ENCODE peak calls at places on chromosomes 1 and 21, in five cellular contexts. One of them, this sample, is unnamed. For H3K4me1, the result is how much of the 10 kb centered on the place peaks cover.

GRCh38 chr1:43414634-43415223 is 25.0 kb downstream of the SZT2 start:
- DNase-seq in sigmoid colon: no peak
- DNase-seq in CD4-positive, alpha-beta memory T cell: peak
- DNase-seq in GM23248: peak
- DNase-seq in psoas muscle: peak
- DNase-seq in this sample: peak

GRCh38 chr1:169739980-169740379 is 6.1 kb upstream of the SELE start:
- DNase-seq in CD4-positive, alpha-beta memory T cell: no peak
- DNase-seq in psoas muscle: no peak
- DNase-seq in GM23248: no peak
- DNase-seq in sigmoid colon: no peak
- DNase-seq in this sample: no peak

GRCh38 chr1:56506951-56507437 is 72.4 kb downstream of the PLPP3 start:
- DNase-seq in sigmoid colon: no peak
- DNase-seq in CD4-positive, alpha-beta memory T cell: no peak
- DNase-seq in psoas muscle: no peak
- DNase-seq in GM23248: no peak
- DNase-seq in this sample: no peak

GRCh38 chr1:68438310-68438709 is 11.4 kb downstream of the RPE65 start:
- DNase-seq in psoas muscle: no peak
- DNase-seq in sigmoid colon: no peak
- DNase-seq in CD4-positive, alpha-beta memory T cell: no peak
- DNase-seq in GM23248: no peak
- DNase-seq in this sample: no peak

GRCh38 chr1:84711091-84711490 is 20.8 kb upstream of the SSX2IP start:
- DNase-seq in GM23248: no peak
- DNase-seq in CD4-positive, alpha-beta memory T cell: no peak
- DNase-seq in psoas muscle: no peak
- DNase-seq in sigmoid colon: no peak
- DNase-seq in this sample: no peak

GRCh38 chr1:174301295-174302077 is 142.2 kb downstream of the RABGAP1L start:
- DNase-seq in psoas muscle: no peak
- DNase-seq in sigmoid colon: no peak
- DNase-seq in GM23248: no peak
- DNase-seq in CD4-positive, alpha-beta memory T cell: no peak
- DNase-seq in this sample: no peak

GRCh38 chr1:248856176-248856575 is 2.7 kb downstream of the ZNF692 start:
- DNase-seq in psoas muscle: no peak
- DNase-seq in CD4-positive, alpha-beta memory T cell: no peak
- DNase-seq in sigmoid colon: no peak
- DNase-seq in GM23248: no peak
- DNase-seq in this sample: no peak

GRCh38 chr1:46315669-46316403 is 12.3 kb downstream of the UQCRH start:
- DNase-seq in CD4-positive, alpha-beta memory T cell: no peak
- DNase-seq in psoas muscle: no peak
- DNase-seq in GM23248: peak
- DNase-seq in sigmoid colon: no peak
- DNase-seq in this sample: no peak

GRCh38 chr1:8671313-8671917 is 146.0 kb downstream of the RERE start:
- DNase-seq in GM23248: peak
- DNase-seq in sigmoid colon: peak
- DNase-seq in CD4-positive, alpha-beta memory T cell: peak
- DNase-seq in psoas muscle: no peak
- DNase-seq in this sample: peak

GRCh38 chr21:45592208-45592619 is 50.0 kb upstream of the SLC19A1 start:
- DNase-seq in GM23248: no peak
- DNase-seq in sigmoid colon: peak
- DNase-seq in psoas muscle: no peak
- DNase-seq in CD4-positive, alpha-beta memory T cell: peak
- DNase-seq in this sample: no peak

GRCh38 chr21:41509733-41510132 is 1.8 kb upstream of the TMPRSS2 start:
- DNase-seq in GM23248: no peak
- DNase-seq in psoas muscle: no peak
- DNase-seq in sigmoid colon: no peak
- DNase-seq in CD4-positive, alpha-beta memory T cell: no peak
- DNase-seq in this sample: no peak

GRCh38 chr1:115647000-115647399 is 5.2 kb downstream of the VANGL1 start:
- DNase-seq in psoas muscle: no peak
- DNase-seq in CD4-positive, alpha-beta memory T cell: no peak
- DNase-seq in GM23248: no peak
- DNase-seq in sigmoid colon: no peak
- DNase-seq in this sample: no peak

GRCh38 chr1:46724991-46725735 is 6.2 kb upstream of the EFCAB14 start:
- DNase-seq in GM23248: peak
- DNase-seq in psoas muscle: peak
- DNase-seq in sigmoid colon: peak
- DNase-seq in CD4-positive, alpha-beta memory T cell: peak
- DNase-seq in this sample: peak

GRCh38 chr21:26655466-26655865 is 82.4 kb upstream of the CYYR1 start:
- DNase-seq in psoas muscle: no peak
- DNase-seq in CD4-positive, alpha-beta memory T cell: no peak
- DNase-seq in sigmoid colon: no peak
- DNase-seq in GM23248: no peak
- DNase-seq in this sample: no peak

GRCh38 chr1:223886516-223886921 is 40.8 kb upstream of the TP53BP2 start:
- DNase-seq in psoas muscle: no peak
- DNase-seq in sigmoid colon: no peak
- DNase-seq in CD4-positive, alpha-beta memory T cell: no peak
- DNase-seq in GM23248: peak
- DNase-seq in this sample: no peak

GRCh38 chr1:244865028-244865371 is 657 bp upstream of the HNRNPU start:
- DNase-seq in psoas muscle: no peak
- DNase-seq in sigmoid colon: peak
- DNase-seq in GM23248: peak
- DNase-seq in CD4-positive, alpha-beta memory T cell: no peak
- DNase-seq in this sample: no peak

GRCh38 chr1:229101475-229101874 is 169.4 kb upstream of the RAB4A start:
- DNase-seq in CD4-positive, alpha-beta memory T cell: no peak
- DNase-seq in psoas muscle: no peak
- DNase-seq in sigmoid colon: no peak
- DNase-seq in GM23248: no peak
- DNase-seq in this sample: peak

GRCh38 chr1:6235302-6235680 is 473 bp downstream of the ICMT start:
- DNase-seq in GM23248: peak
- DNase-seq in sigmoid colon: no peak
- DNase-seq in psoas muscle: no peak
- DNase-seq in CD4-positive, alpha-beta memory T cell: peak
- DNase-seq in this sample: no peak

GRCh38 chr1:42479621-42480020 is 16.5 kb downstream of the CCDC30 start:
- DNase-seq in GM23248: peak
- DNase-seq in CD4-positive, alpha-beta memory T cell: no peak
- DNase-seq in psoas muscle: no peak
- DNase-seq in sigmoid colon: no peak
- DNase-seq in this sample: no peak

GRCh38 chr1:158037876-158038359 is 44.5 kb downstream of the KIRREL1 start:
- DNase-seq in psoas muscle: peak
- DNase-seq in CD4-positive, alpha-beta memory T cell: no peak
- DNase-seq in GM23248: peak
- DNase-seq in sigmoid colon: no peak
- DNase-seq in this sample: no peak

GRCh38 chr1:234973426-234974250 is 155.0 kb downstream of the TOMM20 start:
- DNase-seq in sigmoid colon: peak
- DNase-seq in psoas muscle: no peak
- DNase-seq in GM23248: no peak
- DNase-seq in CD4-positive, alpha-beta memory T cell: no peak
- DNase-seq in this sample: peak
- H3K4me1 ChIP-seq in sigmoid colon: half or more
- H3K4me1 ChIP-seq in psoas muscle: half or more
- H3K4me1 ChIP-seq in GM23248: half or more
- H3K4me1 ChIP-seq in CD4-positive, alpha-beta memory T cell: half or more
- H3K4me1 ChIP-seq in this sample: under half

GRCh38 chr1:2472561-2473166 is 3.4 kb upstream of the PLCH2 start:
- DNase-seq in GM23248: no peak
- DNase-seq in psoas muscle: no peak
- DNase-seq in sigmoid colon: no peak
- DNase-seq in CD4-positive, alpha-beta memory T cell: no peak
- DNase-seq in this sample: no peak

GRCh38 chr1:2470290-2471158 is 5.6 kb upstream of the PLCH2 start:
- DNase-seq in CD4-positive, alpha-beta memory T cell: no peak
- DNase-seq in sigmoid colon: no peak
- DNase-seq in psoas muscle: no peak
- DNase-seq in GM23248: no peak
- DNase-seq in this sample: no peak

GRCh38 chr1:2471159-2471471 is 5.0 kb upstream of the PLCH2 start:
- DNase-seq in GM23248: no peak
- DNase-seq in psoas muscle: no peak
- DNase-seq in CD4-positive, alpha-beta memory T cell: no peak
- DNase-seq in sigmoid colon: no peak
- DNase-seq in this sample: no peak

GRCh38 chr1:2472109-2472508 is 4.0 kb upstream of the PLCH2 start:
- DNase-seq in CD4-positive, alpha-beta memory T cell: no peak
- DNase-seq in psoas muscle: no peak
- DNase-seq in GM23248: no peak
- DNase-seq in sigmoid colon: no peak
- DNase-seq in this sample: no peak

GRCh38 chr1:2471587-2472001 is 4.5 kb upstream of the PLCH2 start:
- DNase-seq in GM23248: no peak
- DNase-seq in psoas muscle: no peak
- DNase-seq in CD4-positive, alpha-beta memory T cell: no peak
- DNase-seq in sigmoid colon: no peak
- DNase-seq in this sample: no peak
- H3K4me1 ChIP-seq in GM23248: under half
- H3K4me1 ChIP-seq in psoas muscle: under half
- H3K4me1 ChIP-seq in CD4-positive, alpha-beta memory T cell: under half
- H3K4me1 ChIP-seq in sigmoid colon: under half
- H3K4me1 ChIP-seq in this sample: under half

GRCh38 chr1:27872802-27873665 is 690 bp downstream of the THEMIS2 start:
- DNase-seq in GM23248: peak
- DNase-seq in psoas muscle: no peak
- DNase-seq in CD4-positive, alpha-beta memory T cell: peak
- DNase-seq in sigmoid colon: peak
- DNase-seq in this sample: no peak
- H3K4me1 ChIP-seq in GM23248: under half
- H3K4me1 ChIP-seq in psoas muscle: under half
- H3K4me1 ChIP-seq in CD4-positive, alpha-beta memory T cell: half or more
- H3K4me1 ChIP-seq in sigmoid colon: under half
- H3K4me1 ChIP-seq in this sample: under half

GRCh38 chr1:221437171-221437570 is 304.7 kb downstream of the DUSP10 start:
- DNase-seq in GM23248: no peak
- DNase-seq in CD4-positive, alpha-beta memory T cell: no peak
- DNase-seq in sigmoid colon: no peak
- DNase-seq in psoas muscle: no peak
- DNase-seq in this sample: no peak
- H3K4me1 ChIP-seq in GM23248: under half
- H3K4me1 ChIP-seq in CD4-positive, alpha-beta memory T cell: under half
- H3K4me1 ChIP-seq in sigmoid colon: under half
- H3K4me1 ChIP-seq in psoas muscle: under half
- H3K4me1 ChIP-seq in this sample: under half

GRCh38 chr1:225842788-225843425 is 33.0 kb downstream of the EPHX1 start:
- DNase-seq in psoas muscle: no peak
- DNase-seq in sigmoid colon: no peak
- DNase-seq in CD4-positive, alpha-beta memory T cell: no peak
- DNase-seq in GM23248: peak
- DNase-seq in this sample: no peak

GRCh38 chr1:225843426-225843795 is 33.5 kb downstream of the EPHX1 start:
- DNase-seq in GM23248: no peak
- DNase-seq in CD4-positive, alpha-beta memory T cell: no peak
- DNase-seq in sigmoid colon: no peak
- DNase-seq in psoas muscle: no peak
- DNase-seq in this sample: no peak

GRCh38 chr1:225840713-225841112 is 30.8 kb downstream of the EPHX1 start:
- DNase-seq in psoas muscle: no peak
- DNase-seq in CD4-positive, alpha-beta memory T cell: no peak
- DNase-seq in GM23248: no peak
- DNase-seq in sigmoid colon: no peak
- DNase-seq in this sample: no peak

GRCh38 chr1:225840223-225840610 is 30.3 kb downstream of the EPHX1 start:
- DNase-seq in psoas muscle: no peak
- DNase-seq in CD4-positive, alpha-beta memory T cell: no peak
- DNase-seq in GM23248: no peak
- DNase-seq in sigmoid colon: no peak
- DNase-seq in this sample: no peak

DNA sequence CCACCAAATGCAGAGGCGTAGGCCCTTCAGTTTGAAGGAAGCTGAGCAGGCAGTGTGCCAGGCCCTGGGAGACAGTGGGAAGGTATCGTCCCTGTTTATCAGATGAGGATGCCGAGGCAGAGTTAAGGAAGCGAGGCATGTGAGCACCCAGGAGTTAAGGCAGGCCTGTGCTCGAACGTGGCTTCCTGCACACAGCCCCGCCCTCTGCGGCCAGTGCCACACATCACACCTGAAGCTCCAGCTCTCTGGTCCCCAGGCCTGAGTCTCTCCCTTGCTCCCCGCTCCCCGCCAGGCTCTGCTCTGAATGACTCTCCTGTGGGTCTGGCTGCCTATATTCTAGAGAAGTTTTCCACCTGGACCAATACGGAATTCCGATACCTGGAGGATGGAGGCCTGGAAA is 32.1 kb downstream of the EPHX1 start:
- DNase-seq in psoas muscle: no peak
- DNase-seq in GM23248: no peak
- DNase-seq in CD4-positive, alpha-beta memory T cell: no peak
- DNase-seq in sigmoid colon: no peak
- DNase-seq in this sample: no peak
- H3K4me1 ChIP-seq in psoas muscle: under half
- H3K4me1 ChIP-seq in GM23248: under half
- H3K4me1 ChIP-seq in CD4-positive, alpha-beta memory T cell: under half
- H3K4me1 ChIP-seq in sigmoid colon: under half
- H3K4me1 ChIP-seq in this sample: under half

DNA sequence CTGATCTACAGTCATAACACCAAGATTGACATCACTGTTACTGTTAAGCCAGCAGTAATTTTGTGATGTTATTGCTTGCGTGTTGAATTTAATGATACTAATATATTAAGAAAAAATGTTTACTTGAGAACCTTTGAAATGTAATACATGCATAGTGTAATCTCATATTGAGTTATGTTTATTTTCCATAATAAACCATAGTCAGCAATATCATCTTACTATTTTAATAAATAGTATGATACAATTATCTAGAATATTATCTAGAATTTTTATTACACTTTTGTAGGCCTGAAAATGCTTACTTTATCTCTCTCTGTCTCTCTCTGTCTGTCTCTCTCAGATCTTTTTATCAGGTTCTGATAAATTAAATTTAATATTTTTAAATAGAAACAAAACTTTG is 843.1 kb downstream of the KCNT2 start:
- DNase-seq in GM23248: no peak
- DNase-seq in CD4-positive, alpha-beta memory T cell: no peak
- DNase-seq in psoas muscle: no peak
- DNase-seq in sigmoid colon: no peak
- DNase-seq in this sample: no peak
- H3K4me1 ChIP-seq in GM23248: under half
- H3K4me1 ChIP-seq in CD4-positive, alpha-beta memory T cell: under half
- H3K4me1 ChIP-seq in psoas muscle: under half
- H3K4me1 ChIP-seq in sigmoid colon: under half
- H3K4me1 ChIP-seq in this sample: under half

GRCh38 chr1:93905051-93905450 is 4.2 kb downstream of the GCLM start:
- DNase-seq in CD4-positive, alpha-beta memory T cell: no peak
- DNase-seq in GM23248: peak
- DNase-seq in psoas muscle: no peak
- DNase-seq in sigmoid colon: no peak
- DNase-seq in this sample: no peak
- H3K4me1 ChIP-seq in CD4-positive, alpha-beta memory T cell: under half
- H3K4me1 ChIP-seq in GM23248: under half
- H3K4me1 ChIP-seq in psoas muscle: under half
- H3K4me1 ChIP-seq in sigmoid colon: under half
- H3K4me1 ChIP-seq in this sample: under half

GRCh38 chr1:53321776-53322602 is 5.9 kb downstream of the LRP8 start:
- DNase-seq in GM23248: no peak
- DNase-seq in CD4-positive, alpha-beta memory T cell: no peak
- DNase-seq in psoas muscle: no peak
- DNase-seq in sigmoid colon: no peak
- DNase-seq in this sample: no peak
- H3K4me1 ChIP-seq in GM23248: under half
- H3K4me1 ChIP-seq in CD4-positive, alpha-beta memory T cell: under half
- H3K4me1 ChIP-seq in psoas muscle: under half
- H3K4me1 ChIP-seq in sigmoid colon: under half
- H3K4me1 ChIP-seq in this sample: under half